ENCODE peak calls at places on chromosomes 6 and 20, in six cellular contexts. I is A549, E is IMR-90, R is GM12878, L is K562, X is HepG2. D is an unnamed sample. For H3K4me1, the result is how much of the 10 kb centered on the place peaks cover.

GRCh38 chr6:43247115-43247999 is 4.1 kb downstream of the TTBK1 start:
- DNase-seq in X (peak), E (peak), I (peak), L (peak), R (no peak), D (peak)

GRCh38 chr20:25355191-25355590 is 35.4 kb downstream of the ABHD12 start:
- DNase-seq in X (no peak), L (no peak), E (no peak), I (no peak), R (no peak), D (no peak)

GRCh38 chr6:26064619-26065257 is 22.5 kb upstream of the HFE start:
- DNase-seq in I (no peak), L (peak), X (peak), E (peak), R (no peak), D (peak)

GRCh38 chr6:31495580-31495979 is 2.4 kb upstream of the MICB start:
- DNase-seq in I (no peak), X (no peak), L (no peak), R (no peak), E (peak), D (no peak)

GRCh38 chr20:36179170-36179945 is 24.8 kb downstream of the EPB41L1 start:
- DNase-seq in I (no peak), E (no peak), R (no peak), L (no peak), X (no peak), D (peak)

GRCh38 chr6:34490390-34491090 is 24.7 kb downstream of the PACSIN1 start:
- DNase-seq in E (no peak), L (no peak), I (no peak), X (no peak), R (no peak), D (no peak)

GRCh38 chr20:50267041-50267865 is 76.6 kb downstream of the CEBPB start:
- DNase-seq in L (peak), E (peak), X (peak), R (no peak), I (peak), D (no peak)

GRCh38 chr20:43590036-43590391 is 723 bp upstream of the IFT52 start:
- DNase-seq in R (no peak), I (peak), E (no peak), L (no peak), X (peak), D (peak)

GRCh38 chr20:58638467-58639181 is 12.5 kb upstream of the STX16 start:
- DNase-seq in R (no peak), I (no peak), X (no peak), L (no peak), E (no peak), D (no peak)

DNA sequence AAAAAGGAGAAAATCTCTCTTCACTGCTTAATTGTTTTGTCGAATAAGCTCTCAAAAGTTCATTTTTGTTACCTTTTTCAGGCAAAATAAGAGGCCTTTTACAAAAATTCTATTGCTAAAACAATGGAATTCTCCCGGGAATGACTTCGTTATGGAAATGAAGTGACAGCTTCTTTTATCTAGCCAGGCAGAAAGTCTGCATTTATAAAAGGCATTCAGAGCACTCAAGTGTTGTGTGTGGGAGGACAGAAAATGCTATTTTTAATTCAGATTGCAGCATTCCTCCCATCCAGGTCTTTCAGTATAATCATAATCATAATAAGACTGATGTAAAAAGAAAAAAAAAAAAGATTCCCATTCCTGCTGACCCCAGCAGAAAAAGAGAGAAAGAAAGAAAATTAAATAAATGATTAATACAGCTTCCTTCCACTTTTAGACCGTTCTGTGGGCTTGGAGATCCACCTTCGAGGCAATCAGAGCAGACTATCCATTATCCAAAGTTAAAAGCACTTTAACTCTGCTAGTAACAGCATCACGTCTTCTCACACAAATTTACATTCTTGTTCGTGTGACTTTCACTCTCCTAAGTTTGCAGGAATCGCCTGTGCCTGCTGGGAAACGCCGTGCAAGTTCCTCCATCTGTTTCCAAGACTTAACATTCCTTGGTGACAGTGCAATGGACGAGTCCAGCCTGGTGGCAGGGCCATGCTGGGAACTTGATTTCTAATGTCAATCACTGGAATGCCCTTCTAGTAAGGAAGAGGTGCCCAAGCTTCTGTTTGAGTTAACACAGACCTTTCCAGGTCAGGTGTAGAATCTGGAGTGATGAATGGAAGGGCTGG is 258.8 kb downstream of the GMPR start:
- DNase-seq in R (no peak), I (no peak), E (peak), L (no peak), X (no peak), D (no peak)
- H3K4me1 ChIP-seq in R (half or more), I (under half), E (under half), L (under half), X (under half), D (under half)

GRCh38 chr6:140318408-140318807 is 944.0 kb upstream of the CITED2 start:
- DNase-seq in I (no peak), X (no peak), E (no peak), R (no peak), L (no peak), D (no peak)

GRCh38 chr6:140317957-140318356 is 943.5 kb upstream of the CITED2 start:
- DNase-seq in E (no peak), I (no peak), R (no peak), X (no peak), L (no peak), D (no peak)

GRCh38 chr6:140316966-140317365 is 942.5 kb upstream of the CITED2 start:
- DNase-seq in R (no peak), L (no peak), I (no peak), E (no peak), X (no peak), D (no peak)

GRCh38 chr6:140311146-140311545 is 936.7 kb upstream of the CITED2 start:
- DNase-seq in E (peak), X (no peak), I (no peak), R (no peak), L (no peak), D (no peak)

GRCh38 chr6:140314675-140315074 is 940.2 kb upstream of the CITED2 start:
- DNase-seq in I (no peak), R (no peak), X (no peak), E (no peak), L (no peak), D (no peak)
- TF ChIP-seq SMC3 in I (no peak), R (no peak), X (no peak), E (no peak), L (no peak), D (no peak)

DNA sequence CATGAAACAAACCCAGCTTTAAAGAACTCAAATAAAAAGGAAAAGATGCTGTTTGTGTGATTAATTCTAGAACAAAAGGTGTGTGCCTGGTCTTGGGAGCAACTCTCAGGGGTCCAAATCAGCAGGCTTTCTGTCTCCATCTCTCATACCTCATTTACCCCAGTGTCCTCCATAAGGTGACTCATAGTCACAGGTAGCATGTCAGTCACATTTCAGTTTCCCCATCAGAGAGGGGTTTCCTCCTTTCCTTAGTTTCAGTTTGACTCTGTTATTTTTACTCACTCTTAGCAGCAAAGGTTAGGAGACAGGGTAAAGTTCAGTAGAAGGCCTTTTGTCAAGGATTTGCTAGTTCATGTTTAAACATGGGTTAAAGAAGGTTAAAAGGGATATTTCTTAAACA is 46.2 kb downstream of the OGFRL1 start:
- DNase-seq in X (no peak), I (no peak), R (no peak), L (no peak), E (no peak), D (no peak)
- H3K4me1 ChIP-seq in X (under half), I (under half), R (under half), L (under half), E (under half), D (under half)

DNA sequence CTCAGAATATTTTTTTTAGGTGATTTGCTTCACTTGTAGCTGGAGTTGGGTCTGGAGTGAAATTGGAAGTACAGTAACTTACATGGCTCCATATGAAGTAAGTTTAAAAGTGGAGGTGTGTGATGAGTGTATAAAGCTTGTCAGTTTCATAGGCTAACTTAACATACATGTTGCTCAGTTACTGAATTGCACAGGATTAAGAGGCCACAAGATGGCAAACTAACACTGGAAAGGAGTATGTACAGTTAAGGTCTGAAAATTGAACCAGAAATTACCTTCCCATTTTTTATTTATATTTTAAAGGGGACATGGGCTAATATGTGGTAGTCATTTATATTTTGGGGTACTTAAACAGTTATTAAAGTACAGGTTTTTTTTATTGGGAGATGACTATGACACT is 45.3 kb upstream of the SMIM8 start:
- DNase-seq in X (peak), R (no peak), I (no peak), L (no peak), E (peak), D (peak)
- TF ChIP-seq SMC3 in X (no peak), R (peak), I (no peak), L (peak), E (no peak), D (peak)

GRCh38 chr6:137161975-137162374 is 11.5 kb downstream of the IL22RA2 start:
- DNase-seq in X (no peak), R (no peak), I (no peak), L (no peak), E (no peak), D (no peak)

GRCh38 chr6:137162692-137163303 is 10.6 kb downstream of the IL22RA2 start:
- DNase-seq in L (no peak), R (no peak), E (no peak), I (no peak), X (no peak), D (no peak)

GRCh38 chr6:137163732-137164318 is 9.6 kb downstream of the IL22RA2 start:
- DNase-seq in I (no peak), R (no peak), X (no peak), E (no peak), L (no peak), D (no peak)

GRCh38 chr6:137159912-137160311 is 13.5 kb downstream of the IL22RA2 start:
- DNase-seq in L (no peak), R (no peak), X (no peak), I (no peak), E (no peak), D (no peak)

DNA sequence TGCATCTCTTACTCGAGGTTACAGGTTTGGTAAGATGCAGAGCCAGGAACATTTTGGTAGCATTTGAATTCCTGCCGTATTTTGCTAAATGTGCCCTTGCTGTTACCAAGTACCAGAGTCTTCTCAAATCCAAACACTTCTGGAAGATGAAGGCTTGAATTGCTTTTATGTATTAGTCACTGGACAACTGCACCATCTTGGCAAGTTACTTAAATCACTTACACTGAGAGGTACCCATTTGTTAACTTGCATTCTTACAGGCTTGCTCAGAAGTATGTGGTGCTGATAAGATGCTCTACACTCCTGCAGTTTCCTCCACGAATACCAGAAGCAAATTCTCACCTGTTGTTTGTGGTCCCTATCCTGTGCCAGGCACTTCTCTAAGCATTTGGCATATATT is 12.7 kb downstream of the IL22RA2 start:
- DNase-seq in E (peak), X (no peak), R (no peak), L (no peak), I (no peak), D (no peak)
- H3K4me1 ChIP-seq in E (under half), X (under half), R (under half), L (under half), I (under half), D (under half)

GRCh38 chr20:40773376-40773775 is 84.3 kb upstream of the MAFB start:
- DNase-seq in R (no peak), L (no peak), E (no peak), I (no peak), X (no peak), D (no peak)
- TF ChIP-seq SMC3 in R (no peak), L (no peak), E (no peak), I (no peak), X (no peak), D (no peak)

GRCh38 chr20:62652894-62653305 is 10.6 kb downstream of the SLCO4A1 start:
- DNase-seq in E (no peak), I (no peak), L (no peak), X (no peak), R (no peak), D (no peak)

GRCh38 chr20:62651285-62652021 is 9.2 kb downstream of the SLCO4A1 start:
- DNase-seq in R (peak), X (no peak), L (no peak), E (peak), I (no peak), D (peak)

GRCh38 chr20:62649140-62649539 is 6.8 kb downstream of the SLCO4A1 start:
- DNase-seq in E (no peak), R (no peak), L (no peak), X (no peak), I (no peak), D (no peak)

GRCh38 chr20:62652051-62652893 is 10.0 kb downstream of the SLCO4A1 start:
- DNase-seq in L (peak), I (peak), E (peak), R (peak), X (peak), D (peak)

GRCh38 chr20:62650551-62651284 is 8.4 kb downstream of the SLCO4A1 start:
- DNase-seq in R (no peak), L (no peak), E (no peak), X (no peak), I (no peak), D (no peak)
- H3K4me1 ChIP-seq in R (half or more), L (half or more), E (under half), X (under half), I (under half), D (half or more)

GRCh38 chr6:75348882-75349261 is 64.3 kb upstream of the TMEM30A start:
- DNase-seq in X (no peak), I (no peak), R (no peak), L (no peak), E (no peak), D (no peak)

GRCh38 chr6:75344021-75344420 is 59.4 kb upstream of the TMEM30A start:
- DNase-seq in E (no peak), I (no peak), L (no peak), R (no peak), X (no peak), D (no peak)

GRCh38 chr6:75347797-75348610 is 63.4 kb upstream of the TMEM30A start:
- DNase-seq in X (no peak), E (peak), L (no peak), R (no peak), I (no peak), D (no peak)

GRCh38 chr6:75344455-75344854 is 59.9 kb upstream of the TMEM30A start:
- DNase-seq in R (no peak), I (no peak), X (no peak), L (no peak), E (no peak), D (no peak)

DNA sequence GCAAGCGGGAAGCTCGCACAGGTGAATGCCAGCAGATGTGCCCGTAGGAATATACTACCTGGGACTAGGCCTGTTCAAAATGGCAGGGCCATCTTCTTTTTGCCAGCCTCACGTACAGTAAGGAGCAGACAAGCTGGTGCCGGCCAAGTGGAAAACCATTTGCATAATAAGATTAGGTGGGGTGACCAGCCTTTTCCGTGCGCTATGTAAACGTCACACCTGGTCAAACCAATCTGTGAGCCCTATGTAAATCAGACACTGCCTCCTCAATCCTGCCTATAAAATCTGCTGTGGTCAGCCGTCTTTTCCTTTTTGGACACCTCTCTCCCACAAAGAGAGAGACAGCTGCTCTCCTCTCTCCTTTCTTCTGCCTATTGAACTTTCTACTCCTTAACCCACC is 60.8 kb upstream of the TMEM30A start:
- DNase-seq in E (no peak), X (no peak), L (no peak), R (no peak), I (no peak), D (no peak)
- TF ChIP-seq SMC3 in E (no peak), X (no peak), L (no peak), R (no peak), I (no peak), D (no peak)

DNA sequence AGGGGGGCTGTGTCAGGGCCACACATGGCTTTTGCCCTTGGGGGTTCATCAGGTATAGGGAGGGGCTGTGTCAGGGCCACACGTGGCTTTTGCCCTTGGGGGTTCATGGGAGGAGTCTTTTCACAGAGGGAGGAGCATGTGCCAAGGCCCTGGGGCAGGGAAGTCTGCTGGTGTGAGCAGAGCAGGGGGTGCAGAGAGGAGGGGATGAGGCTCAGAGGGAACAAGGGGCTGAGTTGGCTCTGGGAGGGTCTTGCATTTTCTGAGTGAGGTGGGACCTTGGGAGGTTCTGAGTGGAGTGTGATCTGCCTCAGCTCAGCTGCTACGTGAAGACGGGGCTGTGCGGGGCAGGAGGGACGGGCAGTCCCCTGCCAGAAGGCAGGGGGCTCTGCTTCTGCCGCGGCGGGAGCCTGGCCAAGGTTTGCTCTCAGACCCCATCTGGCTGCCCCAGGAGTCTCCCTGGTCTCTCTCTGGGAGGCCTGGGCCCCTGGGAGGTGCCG is 6.0 kb upstream of the SOX18 start:
- DNase-seq in L (no peak), X (no peak), R (no peak), E (no peak), I (no peak), D (no peak)
- H3K4me1 ChIP-seq in L (half or more), X (half or more), R (under half), E (under half), I (under half), D (under half)

GRCh38 chr6:151451417-151451949 is 443 bp downstream of the RMND1 start:
- DNase-seq in X (no peak), E (no peak), I (no peak), L (no peak), R (no peak), D (no peak)
- TF ChIP-seq SMC3 in X (no peak), E (no peak), I (no peak), L (no peak), R (no peak), D (no peak)

D was measured in SK-N-SH.